ENCODE peak calls at places on chromosomes 1 and 21, in five cellular contexts. Y is A549; F is foreskin fibroblast; G is CD4-positive, alpha-beta memory T cell; A is fibroblast of villous mesenchyme. P is an unnamed sample.

GRCh38 chr1:8495928-8496401 is 178.1 kb downstream of the SLC45A1 start:
- DNase-seq in Y (peak; percentile 12), G (no peak), F (no peak), A (no peak), P (no peak)

GRCh38 chr1:232982238-232982944 is 32.0 kb downstream of the NTPCR start:
- DNase-seq in Y (peak; percentile 25), G (no peak), A (no peak), F (peak; percentile 41), P (no peak)

GRCh38 chr1:150875197-150876110 is 945 bp downstream of the ARNT start:
- DNase-seq in Y (no peak), G (no peak), F (no peak), A (no peak), P (no peak)

GRCh38 chr1:8047686-8048522 is 21.8 kb upstream of the ERRFI1 start:
- DNase-seq in G (no peak), Y (peak; percentile 85), F (peak; percentile 76), A (peak; percentile 98), P (no peak)

GRCh38 chr21:29264721-29265120 is 34.0 kb upstream of the BACH1 start:
- DNase-seq in F (no peak), A (no peak), Y (no peak), G (no peak), P (no peak)

GRCh38 chr1:241821363-241821762 is 26.6 kb upstream of the EXO1 start:
- DNase-seq in Y (no peak), F (no peak), A (peak; percentile 56), G (no peak), P (no peak)

GRCh38 chr1:37793773-37794371 is at the start of gene MANEAL:
- DNase-seq in A (peak; percentile 48), Y (peak; percentile 57), F (peak; percentile 57), G (peak; percentile 17), P (no peak)

GRCh38 chr1:210790196-210790595 is 343.8 kb downstream of the KCNH1 start:
- DNase-seq in Y (no peak), A (no peak), F (no peak), G (no peak), P (peak; percentile 90)

GRCh38 chr1:25907473-25908058 is 1.3 kb upstream of the STMN1 start:
- DNase-seq in G (no peak), Y (no peak), A (no peak), F (no peak), P (no peak)

GRCh38 chr21:25635310-25635709 is 3.7 kb upstream of the JAM2 start:
- DNase-seq in F (no peak), G (no peak), A (no peak), Y (no peak), P (no peak)

GRCh38 chr1:165369255-165369848 is 12.8 kb upstream of the LMX1A start:
- DNase-seq in Y (peak; percentile 46), F (no peak), G (peak; percentile 39), A (peak; percentile 34), P (peak; percentile 18)

GRCh38 chr1:177923441-177923840 is 46.4 kb downstream of the SEC16B start:
- DNase-seq in A (peak; percentile 70), F (no peak), Y (no peak), G (no peak), P (no peak)

GRCh38 chr1:10663668-10664035 is 132.8 kb downstream of the CASZ1 start:
- DNase-seq in F (no peak), Y (no peak), A (no peak), G (no peak), P (no peak)

GRCh38 chr21:36113647-36114428 is 21.0 kb upstream of the CBR3 start:
- DNase-seq in F (no peak), G (peak; percentile 56), A (peak; percentile 33), Y (peak; percentile 61), P (peak; percentile 91)

GRCh38 chr1:78472251-78472620 is 18.5 kb upstream of the PTGFR start:
- DNase-seq in F (no peak), A (no peak), Y (no peak), G (no peak), P (no peak)

GRCh38 chr1:203669739-203670138 is 43.1 kb downstream of the ATP2B4 start:
- DNase-seq in F (peak; percentile 69), A (no peak), Y (peak; percentile 45), G (no peak), P (no peak)

GRCh38 chr21:43892984-43893535 is 28.0 kb downstream of the AGPAT3 start:
- DNase-seq in F (no peak), G (no peak), Y (no peak), A (no peak), P (no peak)

GRCh38 chr21:41598561-41599511 is 90.9 kb upstream of the TMPRSS2 start:
- DNase-seq in Y (no peak), F (no peak), A (no peak), G (no peak), P (no peak)

GRCh38 chr1:48761411-48761810 is 15.3 kb downstream of the BEND5 start:
- DNase-seq in F (peak; percentile 36), A (no peak), G (no peak), Y (no peak), P (no peak)

GRCh38 chr1:9069324-9070100 is at the start of gene SLC2A5:
- DNase-seq in Y (no peak), G (no peak), A (no peak), F (no peak), P (no peak)

GRCh38 chr1:180415985-180416633 is 86.3 kb downstream of the ACBD6 start:
- DNase-seq in G (no peak), F (peak; percentile 5), Y (peak; percentile 53), A (peak; percentile 59), P (peak; percentile 46)

GRCh38 chr1:200058341-200058740 is 30.8 kb downstream of the NR5A2 start:
- DNase-seq in Y (no peak), A (no peak), G (no peak), F (no peak), P (no peak)

GRCh38 chr1:65958561-65959350 is 166.1 kb downstream of the PDE4B start:
- DNase-seq in G (peak; percentile 55), A (peak; percentile 66), F (no peak), Y (peak; percentile 65), P (peak; percentile 41)

GRCh38 chr1:101996830-101997485 is at the start of gene OLFM3:
- DNase-seq in G (no peak), Y (no peak), F (no peak), A (no peak), P (peak; percentile 1)

GRCh38 chr21:46617267-46618051 is 12.6 kb upstream of the S100B start:
- DNase-seq in Y (no peak), A (peak; percentile 41), G (no peak), F (no peak), P (no peak)

GRCh38 chr1:44030606-44031050 is 634 bp downstream of the SLC6A9 start:
- DNase-seq in F (no peak), A (peak; percentile 39), Y (peak; percentile 57), G (peak; percentile 38), P (no peak)

GRCh38 chr1:234963180-234963903 is 165.3 kb downstream of the TOMM20 start:
- DNase-seq in A (peak; percentile 96), G (peak; percentile 85), Y (peak; percentile 92), F (peak; percentile 90), P (peak; percentile 56)

GRCh38 chr1:10962483-10962882 is 50.0 kb upstream of the TARDBP start:
- DNase-seq in F (no peak), Y (no peak), G (no peak), A (no peak), P (no peak)

GRCh38 chr1:212952596-212952995 is 2.3 kb downstream of the VASH2 start:
- DNase-seq in F (no peak), A (no peak), G (no peak), Y (no peak), P (no peak)
- H3K4me3 ChIP-seq in F (no peak overlapping the region), A (no peak overlapping the region), G (no peak overlapping the region), Y (no peak overlapping the region), P (no peak overlapping the region)

GRCh38 chr1:182841368-182841988 is 2.3 kb downstream of the DHX9 start:
- DNase-seq in A (peak; percentile 52), G (no peak), Y (peak; percentile 33), F (no peak), P (no peak)
- H3K4me3 ChIP-seq in A (peak overlapping the region; percentile 74), G (peak overlapping the region; percentile 69), Y (peak overlapping the region; percentile 85), F (peak overlapping the region; percentile 94), P (no peak overlapping the region)

DNA sequence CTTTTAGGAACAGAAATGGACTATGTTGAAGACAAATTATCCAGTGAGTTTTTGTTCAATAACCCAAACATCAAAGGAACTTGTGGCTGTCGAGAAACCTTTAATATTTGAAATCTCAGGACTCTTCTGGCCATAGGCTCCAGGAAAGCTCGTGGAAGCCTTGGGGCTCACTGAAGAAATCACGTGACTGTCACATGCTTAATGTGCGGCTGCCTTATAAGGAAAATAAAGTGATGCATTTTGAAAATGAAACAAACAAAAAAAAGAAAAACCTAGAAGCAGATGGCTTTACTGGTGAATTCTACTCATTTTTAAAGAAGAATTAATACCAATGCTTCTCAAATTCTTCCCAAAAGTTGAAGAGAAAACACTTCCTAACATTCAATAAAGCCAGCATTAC is 228.4 kb upstream of the RAB4A start:
- DNase-seq in Y (no peak), G (no peak), F (no peak), A (no peak), P (no peak)
- H3K4me3 ChIP-seq in Y (no peak overlapping the region), G (no peak overlapping the region), F (no peak overlapping the region), A (no peak overlapping the region), P (no peak overlapping the region)

GRCh38 chr1:209785592-209785991 is 1.2 kb upstream of the C1orf74 start:
- DNase-seq in A (no peak), G (no peak), F (no peak), Y (no peak), P (no peak)
- H3K4me3 ChIP-seq in A (no peak overlapping the region), G (no peak overlapping the region), F (no peak overlapping the region), Y (no peak overlapping the region), P (no peak overlapping the region)

GRCh38 chr1:21659099-21659923 is 9.8 kb downstream of the RAP1GAP start:
- DNase-seq in F (no peak), G (peak; percentile 83), A (peak; percentile 59), Y (peak; percentile 60), P (peak; percentile 81)
- H3K4me3 ChIP-seq in F (no peak overlapping the region), G (no peak overlapping the region), A (no peak overlapping the region), Y (no peak overlapping the region), P (peak overlapping the region; percentile 45)

DNA sequence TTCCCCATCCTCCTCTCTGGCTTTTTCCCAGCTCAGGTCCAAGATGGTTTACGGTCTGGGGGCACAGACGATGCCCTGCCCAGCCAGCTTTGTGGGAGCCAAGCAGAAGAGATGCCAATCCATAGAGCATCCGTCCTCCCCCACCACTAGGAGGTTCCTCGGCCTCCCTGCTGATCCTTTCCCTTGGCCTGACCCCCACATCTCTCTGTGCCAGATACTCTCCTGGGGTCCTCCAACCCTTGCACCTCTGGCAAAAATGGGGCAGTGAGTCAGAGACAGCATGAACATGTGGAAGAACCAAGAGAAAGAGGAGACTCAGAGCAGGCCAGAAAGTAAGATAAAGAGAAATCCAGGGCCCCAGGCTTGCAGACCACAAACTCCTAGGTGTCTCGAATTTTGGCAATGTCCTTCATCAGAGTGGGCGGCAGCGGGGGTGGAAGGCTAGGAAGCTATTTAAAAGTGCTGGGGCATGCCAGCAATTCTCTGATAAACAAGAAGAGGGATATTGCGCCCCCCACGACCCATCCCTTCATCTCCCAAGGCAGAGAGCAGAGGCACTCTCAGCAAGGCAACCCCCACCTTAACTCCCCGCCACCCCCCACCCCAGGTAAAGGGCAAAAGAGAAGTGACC is 11.4 kb downstream of the BLACAT1 start:
- DNase-seq in F (no peak), A (peak; percentile 7), G (no peak), Y (no peak), P (no peak)
- H3K4me3 ChIP-seq in F (no peak overlapping the region), A (no peak overlapping the region), G (no peak overlapping the region), Y (no peak overlapping the region), P (no peak overlapping the region)

DNA sequence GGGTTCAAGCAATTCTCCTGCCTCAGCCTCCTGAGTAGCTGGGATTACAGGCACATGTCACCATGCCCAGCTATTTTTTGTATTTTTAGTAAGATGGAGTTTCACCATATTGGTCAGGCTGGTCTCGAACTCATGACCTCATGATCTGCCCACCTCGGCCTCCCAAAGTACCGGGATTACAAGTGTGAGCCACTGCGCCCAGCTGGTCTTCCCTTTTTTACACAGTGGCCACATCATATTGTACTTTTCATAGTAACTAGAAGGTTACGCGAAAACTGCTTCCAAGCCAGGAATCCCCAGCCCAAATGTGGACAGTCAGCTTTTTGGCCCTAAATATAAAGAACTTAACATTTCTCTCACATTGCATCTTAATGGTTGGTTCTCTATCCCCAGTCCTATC is 4.2 kb downstream of the VASH2 start:
- DNase-seq in F (no peak), Y (no peak), G (no peak), A (no peak), P (no peak)
- H3K4me3 ChIP-seq in F (no peak overlapping the region), Y (no peak overlapping the region), G (no peak overlapping the region), A (no peak overlapping the region), P (no peak overlapping the region)